ENCODE peak calls at places on chromosomes 4 and X, in four cellular contexts. D is CD4-positive, alpha-beta T cell; S is HFF-Myc; A is K562. K is an unnamed sample.

GRCh38 chrX:83508006-83508405 is at the start of gene POU3F4:
- DNase-seq in S (no peak), A (no peak), D (no peak), K (no peak)

GRCh38 chr4:3719191-3719590 is 47.0 kb upstream of the ADRA2C start:
- DNase-seq in S (no peak), D (no peak), A (no peak), K (no peak)

GRCh38 chrX:11100281-11101035 is 10.7 kb upstream of the HCCS start:
- DNase-seq in D (no peak), A (peak; percentile 28), S (no peak), K (no peak)

GRCh38 chr4:185013715-185014114 is 4.6 kb upstream of the HELT start:
- DNase-seq in D (no peak), S (no peak), A (no peak), K (no peak)

GRCh38 chrX:33840176-33840575 is 291.9 kb downstream of the FAM47A start:
- DNase-seq in A (no peak), S (no peak), D (no peak), K (no peak)

GRCh38 chr4:186260504-186261448 is 5.2 kb upstream of the F11 start:
- DNase-seq in A (no peak), S (no peak), D (no peak), K (no peak)

GRCh38 chr4:128527356-128527755 is 239.7 kb upstream of the PGRMC2 start:
- DNase-seq in S (no peak), D (no peak), A (no peak), K (no peak)

GRCh38 chrX:44474410-44474809 is 68.2 kb downstream of the FUNDC1 start:
- DNase-seq in D (no peak), A (no peak), S (no peak), K (no peak)

GRCh38 chrX:153924149-153924861 is 1.8 kb downstream of the ARHGAP4 start:
- DNase-seq in S (no peak), A (peak; percentile 41), D (no peak), K (no peak)

GRCh38 chrX:68912113-68912980 is 83.5 kb downstream of the EFNB1 start:
- DNase-seq in S (no peak), A (no peak), D (no peak), K (no peak)

GRCh38 chr4:98996056-98996941 is 778 bp downstream of the METAP1 start:
- DNase-seq in S (peak; percentile 3), D (no peak), A (peak; percentile 27), K (no peak)

GRCh38 chrX:6941041-6941440 is 206.5 kb upstream of the STS start:
- DNase-seq in A (no peak), D (no peak), S (no peak), K (no peak)

GRCh38 chrX:106973433-106974149 is 26.4 kb downstream of the MORC4 start:
- DNase-seq in S (no peak), D (no peak), A (no peak), K (no peak)

GRCh38 chrX:135516376-135516775 is 4.1 kb upstream of the INTS6L start:
- DNase-seq in A (peak; percentile 35), D (no peak), S (no peak), K (no peak)

GRCh38 chr4:67765928-67766327 is 11.7 kb upstream of the GNRHR start:
- DNase-seq in D (no peak), A (no peak), S (no peak), K (no peak)

GRCh38 chrX:130878350-130879341 is 24.4 kb downstream of the ENOX2 start:
- DNase-seq in S (peak; percentile 63), D (no peak), A (no peak), K (no peak)

GRCh38 chr4:106172846-106173245 is 143.2 kb downstream of the TBCK start:
- DNase-seq in A (no peak), S (no peak), D (no peak), K (no peak)

GRCh38 chrX:101550362-101550761 is at the start of gene ARMCX1:
- DNase-seq in D (no peak), S (peak; percentile 27), A (no peak), K (no peak)

GRCh38 chr4:80926891-80927290 is 103.6 kb upstream of the BMP3 start:
- DNase-seq in D (no peak), A (no peak), S (no peak), K (no peak)

GRCh38 chr4:15677507-15677988 is 4.1 kb upstream of the FAM200B start:
- DNase-seq in A (no peak), S (no peak), D (no peak), K (no peak)

GRCh38 chr4:53010320-53010719 is 148.2 kb downstream of the RASL11B start:
- DNase-seq in A (no peak), D (no peak), S (no peak), K (no peak)

GRCh38 chr4:22099896-22100295 is 151.3 kb upstream of the KCNIP4 start:
- DNase-seq in A (no peak), S (no peak), D (no peak), K (no peak)

GRCh38 chr4:73776363-73776762 is 36.0 kb downstream of the CXCL8 start:
- DNase-seq in A (peak; percentile 17), S (peak; percentile 39), D (no peak), K (no peak)

GRCh38 chrX:68599256-68600152 is 48.0 kb upstream of the STARD8 start:
- DNase-seq in S (no peak), D (no peak), A (peak; percentile 10), K (no peak)

GRCh38 chrX:6708041-6708440 is 173.1 kb upstream of the VCX3A start:
- DNase-seq in D (no peak), A (no peak), S (no peak), K (no peak)

GRCh38 chr4:153428816-153429592 is 37.2 kb upstream of the TMEM131L start:
- DNase-seq in A (no peak), S (no peak), D (no peak), K (no peak)

GRCh38 chrX:132592880-132593279 is 104.0 kb upstream of the MBNL3 start:
- DNase-seq in D (no peak), S (no peak), A (no peak), K (no peak)

GRCh38 chrX:132638313-132638712 is 149.5 kb upstream of the MBNL3 start:
- DNase-seq in S (no peak), A (no peak), D (no peak), K (no peak)

GRCh38 chr4:175309041-175309440 is 390.9 kb downstream of the ADAM29 start:
- DNase-seq in S (no peak), A (no peak), D (no peak), K (no peak)

GRCh38 chr4:91228659-91229058 is 1075.1 kb upstream of the GRID2 start:
- DNase-seq in S (no peak), A (no peak), D (no peak), K (no peak)

GRCh38 chrX:114050075-114050796 is 533.6 kb upstream of the HTR2C start:
- DNase-seq in A (no peak), D (no peak), S (no peak), K (no peak)

GRCh38 chr4:174173360-174173759 is 110.1 kb downstream of the FBXO8 start:
- DNase-seq in D (no peak), A (no peak), S (no peak), K (no peak)

GRCh38 chr4:66178901-66179300 is 508.6 kb upstream of the EPHA5 start:
- DNase-seq in D (no peak), A (no peak), S (no peak), K (no peak)

GRCh38 chrX:9873360-9873759 is 87.1 kb downstream of the SHROOM2 start:
- DNase-seq in S (no peak), A (no peak), D (no peak), K (no peak)
- TF ChIP-seq CTCF in S (no peak), A (no peak), D (no peak), K (no peak)

GRCh38 chrX:30141966-30142365 is 73.4 kb upstream of the MAGEB2 start:
- DNase-seq in D (no peak), S (no peak), A (peak; percentile 37), K (no peak)
- TF ChIP-seq CTCF in D (no peak), S (no peak), A (peak; percentile 51), K (no peak)

DNA sequence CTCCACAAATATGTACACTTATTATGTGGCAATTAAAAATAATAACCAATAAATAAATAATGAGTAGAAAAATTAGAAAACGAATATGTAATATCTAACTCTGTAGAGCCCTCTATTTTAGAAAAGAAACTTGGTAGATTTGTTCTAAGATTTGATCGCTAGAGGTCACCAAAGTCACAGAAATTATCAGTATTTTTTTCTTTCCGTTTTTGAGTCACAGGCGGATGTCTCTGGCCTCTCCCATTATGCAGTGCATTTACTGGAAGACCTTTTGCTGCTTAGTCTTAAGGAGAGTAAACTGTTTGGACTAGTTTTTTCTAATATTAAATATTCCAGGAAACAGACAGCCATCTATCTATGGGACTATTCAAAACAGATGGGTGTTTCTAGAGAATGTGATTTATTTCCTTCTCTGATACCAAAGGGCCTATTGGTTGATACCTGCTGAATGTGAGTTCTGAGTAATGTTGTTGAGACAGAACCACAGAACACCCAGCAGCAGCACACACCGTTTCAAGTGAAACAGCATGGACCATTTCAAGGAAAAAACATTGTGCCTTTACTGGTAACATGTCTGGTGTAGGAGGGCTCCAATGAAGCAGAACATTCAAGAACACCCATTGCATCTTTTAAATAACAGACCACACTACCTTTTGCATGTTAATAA is 34.0 kb upstream of the GYPA start:
- DNase-seq in D (no peak), A (peak; percentile 28), S (peak; percentile 32), K (no peak)
- TF ChIP-seq CTCF in D (peak; percentile 70), A (peak; percentile 41), S (peak; percentile 19), K (peak; percentile 51)

DNA sequence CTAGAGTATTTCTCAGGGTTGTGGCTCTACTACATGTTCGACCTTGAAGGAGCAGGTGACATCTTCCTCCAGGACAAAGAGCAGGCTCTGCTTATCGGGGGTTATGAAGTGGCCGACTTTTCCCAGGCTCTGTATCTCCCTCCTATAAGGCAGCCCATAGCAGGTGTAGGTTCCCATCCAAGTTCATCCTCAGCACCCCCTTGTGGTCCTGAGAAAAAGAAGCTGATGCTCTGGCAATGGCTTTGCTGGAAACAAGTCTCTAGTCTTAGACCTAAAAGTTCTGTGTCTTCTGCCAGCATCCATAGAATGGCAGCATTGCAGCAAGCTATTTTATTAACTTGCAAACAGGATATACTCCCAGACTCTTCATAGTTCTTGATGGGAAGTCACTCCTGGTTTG is 836.6 kb upstream of the PRKX start:
- DNase-seq in D (no peak), A (no peak), S (no peak), K (no peak)
- TF ChIP-seq CTCF in D (no peak), A (no peak), S (no peak), K (no peak)

GRCh38 chrX:52271212-52271611 is 86.5 kb downstream of the MAGED4 start:
- DNase-seq in S (no peak), A (peak; percentile 5), D (no peak), K (no peak)
- TF ChIP-seq CTCF in S (peak; percentile 36), A (peak; percentile 43), D (no peak), K (no peak)

GRCh38 chr4:41751325-41752061 is 3.0 kb upstream of the PHOX2B start:
- DNase-seq in D (no peak), A (peak; percentile 33), S (no peak), K (no peak)
- TF ChIP-seq CTCF in D (no peak), A (peak; percentile 56), S (peak; percentile 66), K (no peak)